ENCODE peak calls at places on chromosomes 3 and 15, in ten cellular contexts. P, Z, O, Y, K, B, S, C, W and I are unnamed samples. For H3K4me1, the result is how much of the 10 kb centered on the place peaks cover.

GRCh38 chr3:125128861-125129501 is 73.2 kb upstream of the HEG1 start:
- DNase-seq in S (no peak), Y (no peak), O (no peak), C (no peak), Z (no peak), B (peak), P (no peak), W (no peak), K (no peak), I (no peak)

GRCh38 chr3:30673425-30674341 is 67.3 kb downstream of the TGFBR2 start:
- DNase-seq in C (no peak), B (no peak), Y (no peak), S (no peak), P (no peak), Z (no peak), W (no peak), O (no peak), K (no peak), I (no peak)

GRCh38 chr3:114362815-114363214 is 69.0 kb downstream of the TIGIT start:
- DNase-seq in O (no peak), K (no peak), C (peak), W (no peak), Y (peak), B (peak), P (no peak), Z (no peak), S (no peak), I (no peak)

GRCh38 chr3:169497567-169498257 is 165.8 kb downstream of the MECOM start:
- DNase-seq in W (no peak), B (peak), O (no peak), Y (no peak), S (no peak), P (no peak), Z (no peak), K (no peak), C (no peak), I (no peak)

GRCh38 chr3:108292905-108293328 is 3.4 kb upstream of the HHLA2 start:
- DNase-seq in O (no peak), B (no peak), S (no peak), Z (no peak), C (no peak), P (no peak), W (no peak), Y (no peak), K (no peak), I (no peak)

GRCh38 chr15:91049378-91050127 is 27.2 kb upstream of the VPS33B start:
- DNase-seq in P (peak), K (peak), Z (peak), B (peak), Y (peak), S (peak), O (no peak), C (peak), W (peak), I (peak)

GRCh38 chr3:172592898-172593669 is 69.9 kb upstream of the TNFSF10 start:
- DNase-seq in P (no peak), Y (no peak), K (no peak), W (no peak), S (no peak), C (no peak), O (no peak), B (no peak), Z (no peak), I (no peak)

GRCh38 chr15:66129561-66129960 is 124.0 kb downstream of the MEGF11 start:
- DNase-seq in C (no peak), K (no peak), P (no peak), O (no peak), B (no peak), Y (no peak), Z (no peak), W (no peak), S (no peak), I (no peak)

GRCh38 chr3:28476194-28476593 is 127.6 kb upstream of the AZI2 start:
- DNase-seq in O (no peak), P (no peak), C (peak), S (no peak), Y (peak), B (peak), K (no peak), Z (no peak), W (no peak), I (no peak)

GRCh38 chr3:112009670-112010069 is 10.9 kb downstream of the TAGLN3 start:
- DNase-seq in P (no peak), S (no peak), K (no peak), W (no peak), Y (no peak), C (no peak), Z (no peak), B (no peak), O (no peak), I (no peak)

GRCh38 chr15:52068004-52068403 is 44.6 kb downstream of the BCL2L10 start:
- DNase-seq in Z (no peak), K (no peak), S (no peak), B (peak), P (no peak), C (no peak), Y (no peak), O (no peak), W (no peak), I (no peak)

GRCh38 chr15:61169904-61170695 is 59.0 kb downstream of the RORA start:
- DNase-seq in Y (no peak), Z (no peak), B (no peak), O (no peak), W (no peak), K (no peak), C (no peak), P (no peak), S (no peak), I (no peak)

GRCh38 chr3:53170325-53171108 is 9.5 kb downstream of the PRKCD start:
- DNase-seq in B (no peak), O (peak), P (no peak), Y (no peak), S (no peak), C (no peak), K (no peak), W (peak), Z (peak), I (no peak)

GRCh38 chr3:72312339-72312738 is 527.4 kb upstream of the PROK2 start:
- DNase-seq in O (no peak), K (no peak), P (no peak), Z (no peak), W (no peak), C (no peak), B (no peak), Y (no peak), S (no peak), I (no peak)

GRCh38 chr3:87287025-87287424 is 10.6 kb upstream of the POU1F1 start:
- DNase-seq in P (no peak), K (no peak), C (no peak), Y (no peak), B (peak), W (no peak), Z (no peak), S (no peak), O (no peak), I (no peak)

GRCh38 chr3:47266709-47267489 is 15.7 kb downstream of the KIF9 start:
- DNase-seq in Y (no peak), P (peak), Z (peak), K (peak), S (peak), O (peak), C (peak), B (peak), W (peak), I (peak)

GRCh38 chr3:182183716-182184430 is 472.1 kb downstream of the SOX2 start:
- DNase-seq in Z (no peak), W (no peak), C (no peak), S (no peak), O (no peak), B (no peak), Y (no peak), K (no peak), P (no peak), I (no peak)

GRCh38 chr15:25619761-25620160 is 180.9 kb upstream of the UBE3A start:
- DNase-seq in K (no peak), Y (no peak), O (no peak), B (no peak), Z (no peak), P (no peak), S (no peak), C (no peak), W (no peak), I (no peak)

GRCh38 chr3:185796431-185797107 is 28.3 kb downstream of the IGF2BP2 start:
- DNase-seq in B (peak), W (no peak), C (peak), O (no peak), Z (peak), S (no peak), Y (peak), P (peak), K (peak), I (no peak)

GRCh38 chr3:47496892-47497291 is 16.6 kb downstream of the ELP6 start:
- DNase-seq in C (no peak), P (no peak), B (no peak), Y (no peak), W (no peak), S (no peak), Z (no peak), K (no peak), O (no peak), I (no peak)

GRCh38 chr3:187686874-187687273 is 15.5 kb downstream of the RTP2 start:
- DNase-seq in S (no peak), P (no peak), Z (no peak), Y (no peak), C (no peak), B (no peak), O (no peak), W (no peak), K (no peak), I (no peak)

GRCh38 chr15:60358935-60359672 is 38.7 kb downstream of the ANXA2 start:
- DNase-seq in B (peak), Y (no peak), C (no peak), P (peak), O (no peak), Z (no peak), S (no peak), W (no peak), K (no peak), I (no peak)

GRCh38 chr3:97694876-97695275 is 69.7 kb upstream of the ARL6 start:
- DNase-seq in S (no peak), B (no peak), K (no peak), O (no peak), Z (no peak), C (no peak), P (no peak), W (no peak), Y (no peak), I (no peak)

GRCh38 chr15:34367128-34368081 is at the start of gene LPCAT4:
- DNase-seq in S (peak), B (peak), W (peak), Y (peak), K (peak), P (peak), Z (peak), O (peak), C (peak), I (peak)

GRCh38 chr3:121165397-121165837 is 257.4 kb downstream of the STXBP5L start:
- DNase-seq in Z (no peak), Y (no peak), P (no peak), K (no peak), S (no peak), W (no peak), B (no peak), O (no peak), C (peak), I (no peak)

GRCh38 chr15:92140802-92141201 is 252.9 kb upstream of the ST8SIA2 start:
- DNase-seq in P (no peak), O (no peak), K (no peak), Z (no peak), B (no peak), C (no peak), S (no peak), W (no peak), Y (no peak), I (no peak)

GRCh38 chr3:99322551-99322950 is 315.8 kb upstream of the COL8A1 start:
- DNase-seq in P (no peak), K (no peak), O (no peak), W (no peak), Z (no peak), S (no peak), Y (no peak), C (no peak), B (no peak), I (no peak)

GRCh38 chr15:66785637-66786036 is 83.6 kb downstream of the SMAD6 start:
- DNase-seq in K (no peak), B (peak), W (no peak), P (no peak), C (no peak), Y (no peak), S (no peak), O (no peak), Z (no peak), I (no peak)

GRCh38 chr3:156787926-156788663 is 38.1 kb upstream of the LEKR1 start:
- DNase-seq in B (peak), P (no peak), C (peak), O (no peak), Y (peak), S (no peak), K (no peak), W (no peak), Z (no peak), I (no peak)

GRCh38 chr3:172135766-172136729 is 96.7 kb downstream of the FNDC3B start:
- DNase-seq in W (no peak), Z (no peak), O (no peak), K (no peak), B (peak), P (no peak), S (no peak), Y (no peak), C (no peak), I (no peak)

GRCh38 chr3:129632977-129633376 is 26.5 kb upstream of the PLXND1 start:
- DNase-seq in B (no peak), W (no peak), C (no peak), O (no peak), P (no peak), K (no peak), Y (no peak), S (no peak), Z (no peak), I (no peak)

GRCh38 chr15:68614621-68615035 is 35.8 kb downstream of the CORO2B start:
- DNase-seq in Z (no peak), K (no peak), O (no peak), B (no peak), Y (no peak), W (no peak), C (no peak), S (peak), P (no peak), I (peak)

GRCh38 chr3:156630081-156630772 is 44.2 kb upstream of the TIPARP start:
- DNase-seq in S (no peak), W (no peak), Y (no peak), K (peak), C (peak), P (no peak), B (peak), O (no peak), Z (no peak), I (no peak)

GRCh38 chr3:123244128-123244527 is 42.4 kb downstream of the SEC22A start:
- DNase-seq in K (no peak), O (no peak), Y (no peak), C (no peak), Z (no peak), P (no peak), S (no peak), B (no peak), W (peak), I (no peak)

GRCh38 chr3:184230603-184231528 is 1.5 kb downstream of the VWA5B2 start:
- DNase-seq in Z (peak), P (peak), S (no peak), C (no peak), Y (no peak), K (peak), O (no peak), W (no peak), B (no peak), I (no peak)

GRCh38 chr15:43518073-43518761 is 809 bp downstream of the MAP1A start:
- DNase-seq in B (peak), P (no peak), Y (no peak), S (peak), C (no peak), Z (no peak), K (no peak), O (no peak), W (no peak), I (no peak)

GRCh38 chr3:61626484-61626883 is 65.1 kb downstream of the PTPRG start:
- DNase-seq in K (no peak), Z (no peak), W (no peak), Y (no peak), O (no peak), B (no peak), S (no peak), P (no peak), C (no peak), I (no peak)

GRCh38 chr15:74540761-74541493 is at the start of gene ARID3B:
- DNase-seq in C (peak), K (peak), Z (peak), P (peak), B (peak), Y (peak), O (peak), S (peak), W (peak), I (peak)
- TF ChIP-seq POLR2A in C (peak), K (peak), Z (peak), P (no peak), B (peak), Y (peak), O (no peak), S (no peak), W (peak), I (no peak)

GRCh38 chr3:51673181-51673801 is 2.2 kb downstream of the TEX264 start:
- DNase-seq in Y (no peak), B (no peak), S (no peak), P (peak), C (no peak), O (no peak), K (no peak), W (no peak), Z (no peak), I (no peak)
- H3K4me1 ChIP-seq in Y (under half), B (under half), S (under half), P (under half), C (half or more), O (half or more), K (under half), W (under half), Z (under half), I (under half)

GRCh38 chr3:197458179-197458707 is 97.5 kb downstream of the BDH1 start:
- DNase-seq in C (no peak), O (peak), K (no peak), P (peak), Y (peak), Z (peak), W (no peak), S (no peak), B (peak), I (peak)
- TF ChIP-seq CTCF in C (peak), O (no peak), K (peak), P (no peak), Y (peak), Z (peak), W (peak), S (no peak), B (peak), I (no peak)

DNA sequence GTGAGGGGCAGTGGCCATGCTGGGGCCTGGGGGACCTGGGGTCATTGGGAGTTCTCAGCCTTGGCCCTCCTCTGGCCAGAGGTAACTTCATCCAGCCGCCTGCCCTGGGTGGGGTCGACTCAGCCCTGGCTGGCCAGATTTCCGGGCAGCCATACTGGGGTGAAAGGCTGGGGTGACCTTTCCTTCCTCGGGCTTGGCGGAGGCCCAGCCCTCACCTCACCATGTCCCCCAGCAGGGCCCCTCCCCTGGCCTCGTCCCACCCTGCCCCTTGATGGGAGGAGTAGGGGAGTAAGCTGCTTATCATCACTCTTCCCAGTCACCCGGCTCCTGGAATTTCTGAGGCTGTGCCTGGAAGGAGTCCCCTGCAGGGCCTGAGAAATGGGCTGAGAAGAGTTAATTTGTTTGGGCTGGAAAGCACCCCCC is 5.4 kb downstream of the SEMA3F start:
- DNase-seq in B (no peak), O (no peak), K (no peak), Z (no peak), W (no peak), Y (no peak), P (peak), S (peak), C (no peak), I (no peak)
- TF ChIP-seq POLR2A in B (no peak), O (no peak), K (no peak), Z (no peak), W (no peak), Y (no peak), P (no peak), S (no peak), C (no peak), I (no peak)

DNA sequence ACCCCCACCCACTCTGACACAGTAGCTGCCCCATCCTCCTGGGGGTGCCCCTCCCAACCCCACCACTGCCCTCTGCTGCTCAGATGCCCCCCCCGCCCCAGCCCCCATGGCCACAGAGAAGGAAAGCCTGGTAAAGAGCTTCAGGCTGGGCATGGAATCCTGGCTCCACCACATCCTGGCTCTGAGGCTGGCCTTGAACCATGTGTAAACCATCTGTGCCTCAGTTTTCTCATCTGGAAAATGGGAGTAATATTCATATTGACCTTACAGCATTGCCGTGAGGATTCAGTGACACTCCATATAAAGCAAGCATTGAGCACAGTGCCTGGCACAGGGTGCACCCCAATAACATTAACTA is 150.8 kb downstream of the XXYLT1 start:
- DNase-seq in S (no peak), Y (no peak), O (no peak), C (no peak), B (no peak), W (no peak), K (no peak), P (no peak), Z (no peak), I (no peak)
- H3K4me1 ChIP-seq in S (under half), Y (under half), O (under half), C (under half), B (under half), W (under half), K (under half), P (under half), Z (under half), I (under half)

GRCh38 chr3:159881208-159881607 is 107.4 kb upstream of the IL12A start:
- DNase-seq in K (no peak), O (no peak), C (no peak), B (no peak), Z (no peak), S (no peak), Y (no peak), W (no peak), P (no peak), I (no peak)
- TF ChIP-seq CTCF in K (no peak), O (no peak), C (no peak), B (no peak), Z (no peak), S (no peak), Y (no peak), W (no peak), P (no peak), I (no peak)

GRCh38 chr3:150761831-150762661 is 923 bp downstream of the SIAH2 start:
- DNase-seq in B (peak), W (peak), C (no peak), P (peak), O (peak), Z (peak), K (peak), S (peak), Y (peak), I (peak)
- TF ChIP-seq POLR2A in B (peak), W (peak), C (peak), P (no peak), O (no peak), Z (peak), K (peak), S (peak), Y (no peak), I (peak)

GRCh38 chr15:37134699-37135131 is 34.4 kb upstream of the MEIS2 start:
- DNase-seq in B (peak), C (peak), Y (peak), K (no peak), W (no peak), P (no peak), S (no peak), O (no peak), Z (no peak), I (peak)
- H3K4me1 ChIP-seq in B (under half), C (under half), Y (under half), K (under half), W (under half), P (under half), S (under half), O (under half), Z (under half), I (under half)